ENCODE peak calls at places on chromosomes 2 and 18, in five cellular contexts. Z is Peyer's patch, C is tibial nerve, K is prostate gland, P is IMR-90. R is an unnamed sample.

GRCh38 chr18:58992301-58993231 is 127.9 kb downstream of the ZNF532 start:
- DNase-seq in Z (no peak), C (no peak), K (no peak), P (no peak), R (no peak)

GRCh38 chr2:66574701-66575624 is 140.0 kb downstream of the MEIS1 start:
- DNase-seq in Z (peak), C (peak), K (peak), P (peak), R (peak)

GRCh38 chr2:226478121-226478809 is 321.4 kb downstream of the IRS1 start:
- DNase-seq in Z (peak), C (peak), K (no peak), P (peak), R (peak)

GRCh38 chr2:71798266-71799012 is 345.1 kb downstream of the DYSF start:
- DNase-seq in Z (peak), C (no peak), K (no peak), P (peak), R (peak)

GRCh38 chr2:31078579-31079105 is 59.6 kb downstream of the GALNT14 start:
- DNase-seq in Z (no peak), C (no peak), K (no peak), P (no peak), R (no peak)

GRCh38 chr2:237429761-237430160 is 15.8 kb upstream of the COL6A3 start:
- DNase-seq in Z (no peak), C (no peak), K (no peak), P (no peak), R (no peak)

GRCh38 chr2:200408428-200409311 is 101.2 kb downstream of the KCTD18 start:
- DNase-seq in Z (peak), C (no peak), K (no peak), P (peak), R (no peak)

GRCh38 chr18:68969027-68969426 is 171.1 kb downstream of the CCDC102B start:
- DNase-seq in Z (no peak), C (no peak), K (no peak), P (no peak), R (no peak)

GRCh38 chr2:155663265-155663664 is 669.3 kb downstream of the NR4A2 start:
- DNase-seq in Z (no peak), C (no peak), K (no peak), P (no peak), R (no peak)

GRCh38 chr2:237907144-237907543 is 47.7 kb downstream of the RAMP1 start:
- DNase-seq in Z (no peak), C (no peak), K (no peak), P (no peak), R (no peak)

GRCh38 chr18:53458944-53459580 is 765.4 kb downstream of the MBD2 start:
- DNase-seq in Z (no peak), C (no peak), K (no peak), P (no peak), R (no peak)

GRCh38 chr18:68696937-68697336 is 18.0 kb downstream of the TMX3 start:
- DNase-seq in Z (no peak), C (no peak), K (no peak), P (no peak), R (no peak)

GRCh38 chr2:216535454-216535995 is 36.9 kb downstream of the RPL37A start:
- DNase-seq in Z (peak), C (peak), K (peak), P (peak), R (peak)

GRCh38 chr18:74540689-74541421 is 6.6 kb downstream of the CNDP1 start:
- DNase-seq in Z (no peak), C (no peak), K (no peak), P (peak), R (no peak)

GRCh38 chr2:149389506-149390167 is 59.2 kb downstream of the LYPD6 start:
- DNase-seq in Z (no peak), C (no peak), K (no peak), P (no peak), R (no peak)

GRCh38 chr2:149393647-149394046 is 63.3 kb downstream of the LYPD6 start:
- DNase-seq in Z (no peak), C (no peak), K (no peak), P (no peak), R (no peak)

GRCh38 chr2:149383340-149383739 is 53.0 kb downstream of the LYPD6 start:
- DNase-seq in Z (no peak), C (no peak), K (no peak), P (peak), R (no peak)

GRCh38 chr2:149387411-149387810 is 57.0 kb downstream of the LYPD6 start:
- DNase-seq in Z (no peak), C (no peak), K (no peak), P (no peak), R (no peak)

GRCh38 chr2:149388120-149388816 is 57.9 kb downstream of the LYPD6 start:
- DNase-seq in Z (no peak), C (no peak), K (no peak), P (no peak), R (no peak)
- TF ChIP-seq POLR2A in Z (no peak), C (no peak), K (no peak), P (no peak), R (no peak)

GRCh38 chr2:75174519-75174918 is 24.8 kb downstream of the TACR1 start:
- DNase-seq in Z (no peak), C (no peak), K (no peak), P (no peak), R (no peak)
- H3K27ac ChIP-seq in Z (no peak), C (no peak), K (no peak), P (no peak), R (no peak)

DNA sequence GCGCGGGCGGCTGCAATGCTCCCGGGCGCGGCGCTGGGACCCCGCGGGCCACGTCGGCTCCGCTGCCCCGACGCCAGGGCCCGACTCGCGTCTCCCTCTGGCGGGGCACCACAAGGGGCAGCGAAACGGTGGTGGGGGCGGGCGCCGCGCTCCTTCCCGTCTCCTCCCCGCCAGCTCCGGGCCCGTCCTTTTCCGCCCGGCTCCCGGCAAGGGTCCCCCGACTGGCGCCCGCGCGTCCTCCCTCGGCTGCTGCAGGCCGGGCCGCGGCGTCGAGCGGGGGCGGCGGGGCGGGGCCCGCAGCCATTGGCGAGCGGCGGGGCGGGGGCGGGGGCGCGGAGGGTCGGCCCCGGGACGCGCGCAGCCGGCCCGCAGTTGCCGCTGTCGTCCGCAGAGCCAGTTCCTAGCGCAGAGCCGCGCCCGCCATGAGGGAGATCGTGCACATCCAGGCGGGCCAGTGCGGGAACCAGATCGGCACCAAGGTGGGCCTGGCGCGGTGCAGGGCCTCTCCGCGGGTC is at the start of gene TUBB6:
- DNase-seq in Z (peak), C (peak), K (no peak), P (peak), R (peak)
- H3K4me3 ChIP-seq in Z (peak), C (peak), K (peak), P (peak), R (peak)

DNA sequence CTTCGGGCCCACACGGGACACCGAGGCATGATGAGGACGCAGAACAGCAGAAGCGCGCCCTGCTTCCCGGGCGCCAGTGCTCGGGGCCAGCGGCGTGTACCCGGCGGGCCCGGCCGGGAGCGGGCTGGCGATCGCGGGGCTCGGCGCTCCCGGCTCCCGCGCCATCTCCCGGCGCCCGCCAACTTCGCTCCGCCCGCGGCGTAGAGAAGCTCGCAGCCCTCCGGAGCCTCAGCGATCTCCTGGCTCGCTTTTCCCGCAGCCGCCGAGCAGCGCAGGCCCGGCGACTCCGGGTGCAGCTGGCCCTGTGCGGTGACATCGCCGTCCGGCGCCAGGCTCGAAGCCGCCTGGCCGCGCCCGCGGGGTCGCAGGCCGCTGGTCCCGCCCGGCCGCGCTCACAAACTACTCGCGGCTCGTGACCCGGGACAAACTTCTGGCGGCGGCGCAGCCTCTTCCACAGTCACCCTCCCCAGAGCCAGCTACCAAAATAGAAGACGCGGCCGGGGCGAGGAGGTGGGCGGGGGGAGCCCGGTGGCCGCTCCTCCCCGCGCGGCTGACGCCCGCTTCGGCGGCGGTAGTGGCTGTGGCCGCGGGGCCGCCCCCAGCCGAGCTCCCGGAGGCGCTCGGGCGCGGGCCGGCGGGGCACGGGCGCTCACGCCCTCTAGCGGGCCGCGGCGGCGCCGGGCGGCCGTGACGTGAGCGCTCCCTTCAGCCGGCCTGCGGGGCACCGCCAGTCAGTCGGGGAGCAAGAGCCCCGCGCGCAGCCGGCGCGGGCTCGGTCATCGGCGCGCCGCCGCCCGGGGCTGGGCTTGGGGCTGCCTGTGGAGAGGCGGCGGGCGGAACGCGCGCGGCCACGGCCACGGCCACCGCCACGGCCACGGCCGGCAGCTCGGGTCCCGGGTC is at the start of gene PTPRM:
- DNase-seq in Z (peak), C (peak), K (peak), P (peak), R (peak)
- TF ChIP-seq POLR2A in Z (no peak), C (peak), K (peak), P (peak), R (peak)

GRCh38 chr2:97969466-97970067 is 26.2 kb downstream of the TMEM131 start:
- DNase-seq in Z (no peak), C (no peak), K (no peak), P (peak), R (no peak)
- H3K27ac ChIP-seq in Z (no peak), C (no peak), K (no peak), P (no peak), R (no peak)

GRCh38 chr2:64330691-64331429 is 123.1 kb upstream of the LGALSL start:
- DNase-seq in Z (peak), C (peak), K (peak), P (peak), R (peak)
- H3K4me3 ChIP-seq in Z (no peak), C (peak), K (no peak), P (peak), R (no peak)

GRCh38 chr2:43131890-43132522 is 94.4 kb downstream of the ZFP36L2 start:
- DNase-seq in Z (peak), C (no peak), K (no peak), P (no peak), R (no peak)

GRCh38 chr2:43129676-43130547 is 96.5 kb downstream of the ZFP36L2 start:
- DNase-seq in Z (peak), C (no peak), K (no peak), P (peak), R (no peak)

GRCh38 chr2:43132523-43133301 is 93.7 kb downstream of the ZFP36L2 start:
- DNase-seq in Z (peak), C (no peak), K (no peak), P (no peak), R (no peak)

GRCh38 chr2:43130548-43130875 is 95.9 kb downstream of the ZFP36L2 start:
- DNase-seq in Z (peak), C (no peak), K (no peak), P (no peak), R (no peak)

DNA sequence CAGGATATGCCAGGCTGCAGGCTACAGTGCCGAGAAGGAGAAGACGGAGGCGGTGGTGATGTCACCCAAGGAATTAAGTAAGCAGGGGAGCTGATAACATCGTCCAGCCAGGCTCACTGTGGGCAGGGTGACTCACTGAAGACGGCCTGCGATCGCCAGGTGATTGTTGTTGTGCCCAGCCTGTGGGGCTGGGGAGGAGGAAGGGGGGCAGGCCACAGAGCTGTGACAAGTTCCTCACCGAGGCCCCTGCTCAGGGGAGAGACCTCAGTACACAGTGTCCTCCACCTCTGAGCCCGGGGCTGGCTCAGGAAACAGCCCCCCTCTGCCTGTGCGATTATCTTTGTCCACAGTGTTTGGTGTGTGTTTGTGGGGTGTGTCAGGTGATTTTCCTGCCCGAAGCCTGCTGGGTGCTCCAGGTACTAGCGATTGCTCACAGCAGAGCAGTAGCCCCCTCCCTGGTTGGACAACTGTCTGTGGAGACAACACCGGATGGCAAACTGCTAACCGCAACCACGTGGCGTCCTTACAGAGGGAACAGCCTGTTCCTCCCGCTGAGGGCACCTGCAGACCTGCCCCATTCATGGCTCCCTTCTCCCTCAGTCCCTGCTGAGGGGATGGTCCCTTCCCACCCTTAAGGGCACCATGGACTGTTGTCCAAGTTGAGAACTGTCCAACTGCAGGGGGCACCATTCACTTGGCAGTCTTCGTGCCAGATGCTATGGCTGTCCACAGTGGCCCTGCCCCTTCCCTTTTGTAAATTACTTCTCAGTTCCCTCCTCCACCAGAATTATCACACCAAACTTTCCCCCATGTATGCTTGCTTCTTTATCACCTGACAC is 95.1 kb downstream of the ZFP36L2 start:
- DNase-seq in Z (peak), C (peak), K (peak), P (peak), R (peak)
- TF ChIP-seq POLR2A in Z (peak), C (no peak), K (no peak), P (no peak), R (no peak)

GRCh38 chr2:55233658-55233940 is 1.1 kb downstream of the RPS27A start:
- DNase-seq in Z (no peak), C (no peak), K (no peak), P (no peak), R (no peak)
- H3K27ac ChIP-seq in Z (peak), C (peak), K (no peak), P (no peak), R (peak)

R was measured in body of pancreas.